ENCODE peak calls at places on chromosomes 2 and 18, in six cellular contexts. E, N, X, K, R and F are unnamed samples.

GRCh38 chr2:131050896-131051295 is 42.4 kb downstream of the FAM168B start:
- DNase-seq in E (no peak), N (no peak), X (no peak), K (no peak), R (no peak), F (no peak)

GRCh38 chr18:59657012-59657411 is 40.2 kb downstream of the CCBE1 start:
- DNase-seq in E (no peak), N (no peak), X (no peak), K (no peak), R (no peak), F (no peak)

GRCh38 chr2:147663964-147664363 is 180.9 kb upstream of the ACVR2A start:
- DNase-seq in E (no peak), N (no peak), X (no peak), K (no peak), R (no peak), F (no peak)

GRCh38 chr2:241300000-241300399 is 15.5 kb downstream of the HDLBP start:
- DNase-seq in E (no peak), N (no peak), X (no peak), K (no peak), R (no peak), F (no peak)

GRCh38 chr18:75201936-75202335 is 7.0 kb downstream of the PTGR3 start:
- DNase-seq in E (no peak), N (no peak), X (no peak), K (peak), R (no peak), F (no peak)

GRCh38 chr2:71506222-71506621 is 52.9 kb downstream of the DYSF start:
- DNase-seq in E (no peak), N (no peak), X (no peak), K (no peak), R (no peak), F (no peak)

GRCh38 chr2:84874381-84875212 is 6.3 kb downstream of the TRABD2A start:
- DNase-seq in E (peak), N (peak), X (no peak), K (no peak), R (no peak), F (no peak)

GRCh38 chr18:22466608-22467390 is 49.1 kb upstream of the CTAGE1 start:
- DNase-seq in E (peak), N (no peak), X (no peak), K (no peak), R (no peak), F (peak)

GRCh38 chr18:60935046-60935445 is 398.2 kb upstream of the CDH20 start:
- DNase-seq in E (peak), N (no peak), X (no peak), K (no peak), R (no peak), F (no peak)

GRCh38 chr2:17558053-17558452 is 17.6 kb downstream of the VSNL1 start:
- DNase-seq in E (no peak), N (no peak), X (no peak), K (no peak), R (no peak), F (no peak)

GRCh38 chr18:11658989-11659388 is 30.1 kb upstream of the GNAL start:
- DNase-seq in E (peak), N (no peak), X (no peak), K (no peak), R (no peak), F (no peak)

GRCh38 chr18:25896178-25896780 is 194.1 kb downstream of the SS18 start:
- DNase-seq in E (peak), N (no peak), X (peak), K (no peak), R (no peak), F (peak)

GRCh38 chr2:767944-768343 is 90.7 kb upstream of the TMEM18 start:
- DNase-seq in E (no peak), N (no peak), X (no peak), K (no peak), R (no peak), F (no peak)

GRCh38 chr2:79235135-79235534 is 75.6 kb upstream of the REG3A start:
- DNase-seq in E (peak), N (no peak), X (no peak), K (no peak), R (no peak), F (no peak)

GRCh38 chr2:207226243-207226642 is 60.5 kb upstream of the KLF7 start:
- DNase-seq in E (peak), N (no peak), X (no peak), K (no peak), R (no peak), F (no peak)

GRCh38 chr18:25672490-25672889 is 320.5 kb upstream of the ZNF521 start:
- DNase-seq in E (no peak), N (no peak), X (no peak), K (no peak), R (no peak), F (no peak)

GRCh38 chr2:23452853-23453420 is 68.0 kb downstream of the KLHL29 start:
- DNase-seq in E (no peak), N (peak), X (peak), K (no peak), R (no peak), F (no peak)